ENCODE peak calls at places on chromosomes 5 and 9, in four cellular contexts. Y is glutamatergic neuron, N is foreskin fibroblast, K is AG04450. L is an unnamed sample.
A peak's percentile ranks its signal among the peaks of the same experiment; 100 is the strongest.

GRCh38 chr5:122902263-122902662 is 56.9 kb downstream of the SNX24 start:
- DNase-seq in Y (no peak), N (no peak), K (no peak), L (no peak)

GRCh38 chr9:35069020-35069419 is 3.4 kb downstream of the VCP start:
- DNase-seq in Y (no peak), N (no peak), K (no peak), L (no peak)

GRCh38 chr5:66892715-66893114 is 296.5 kb downstream of the MAST4 start:
- DNase-seq in Y (no peak), N (no peak), K (no peak), L (peak; percentile 13)

GRCh38 chr5:53956632-53957031 is 353.7 kb downstream of the ARL15 start:
- DNase-seq in Y (no peak), N (no peak), K (no peak), L (no peak)

GRCh38 chr5:80259511-80260200 is 3.8 kb upstream of the SERINC5 start:
- DNase-seq in Y (no peak), N (no peak), K (no peak), L (no peak)

GRCh38 chr9:18601026-18601425 is 127.1 kb downstream of the ADAMTSL1 start:
- DNase-seq in Y (no peak), N (no peak), K (no peak), L (no peak)

GRCh38 chr9:74557577-74557976 is 60.4 kb downstream of the RORB start:
- DNase-seq in Y (no peak), N (no peak), K (no peak), L (no peak)

GRCh38 chr5:74201334-74202081 is 439.0 kb downstream of the ENC1 start:
- DNase-seq in Y (no peak), N (no peak), K (no peak), L (peak; percentile 95)

GRCh38 chr5:87850843-87851242 is 417.8 kb downstream of the TMEM161B start:
- DNase-seq in Y (no peak), N (no peak), K (no peak), L (no peak)

GRCh38 chr9:16211952-16212351 is 658.5 kb downstream of the BNC2 start:
- DNase-seq in Y (no peak), N (no peak), K (no peak), L (no peak)

GRCh38 chr5:139014726-139015125 is 139.6 kb upstream of the LRRTM2 start:
- DNase-seq in Y (no peak), N (peak; percentile 72), K (peak; percentile 51), L (peak; percentile 71)

GRCh38 chr5:127011961-127012644 is 18.3 kb downstream of the MARCHF3 start:
- DNase-seq in Y (no peak), N (no peak), K (no peak), L (peak; percentile 26)

GRCh38 chr9:121692606-121693505 is 41.4 kb downstream of the DAB2IP start:
- DNase-seq in Y (no peak), N (no peak), K (no peak), L (peak; percentile 79)

GRCh38 chr5:74104469-74104868 is 478.5 kb downstream of the ARHGEF28 start:
- DNase-seq in Y (no peak), N (no peak), K (no peak), L (no peak)

GRCh38 chr9:106733828-106734227 is 129.1 kb upstream of the ZNF462 start:
- DNase-seq in Y (no peak), N (no peak), K (no peak), L (no peak)

GRCh38 chr5:159061834-159062530 is 37.7 kb downstream of the EBF1 start:
- DNase-seq in Y (peak; percentile 57), N (no peak), K (no peak), L (no peak)

GRCh38 chr5:82952326-82952725 is 124.9 kb downstream of the TMEM167A start:
- DNase-seq in Y (no peak), N (no peak), K (no peak), L (peak; percentile 79)

GRCh38 chr5:105924366-105924765 is 1746.4 kb downstream of the EFNA5 start:
- DNase-seq in Y (no peak), N (peak; percentile 64), K (peak; percentile 18), L (no peak)

GRCh38 chr9:108043585-108043984 is 554.0 kb upstream of the KLF4 start:
- DNase-seq in Y (no peak), N (no peak), K (no peak), L (no peak)

GRCh38 chr5:111478898-111479297 is 33.4 kb downstream of the STARD4 start:
- DNase-seq in Y (no peak), N (no peak), K (no peak), L (no peak)

GRCh38 chr5:150295172-150295611 is 5.6 kb upstream of the CAMK2A start:
- DNase-seq in Y (no peak), N (peak; percentile 61), K (no peak), L (peak; percentile 73)

GRCh38 chr9:89312154-89312616 is 1.2 kb downstream of the CKS2 start:
- DNase-seq in Y (no peak), N (peak; percentile 17), K (no peak), L (peak; percentile 28)

GRCh38 chr5:97162045-97162444 is 19.6 kb upstream of the LIX1 start:
- DNase-seq in Y (peak; percentile 65), N (peak; percentile 47), K (peak; percentile 69), L (peak; percentile 63)

GRCh38 chr5:143506881-143507552 is 103.5 kb upstream of the NR3C1 start:
- DNase-seq in Y (no peak), N (peak; percentile 84), K (peak; percentile 81), L (peak; percentile 74)

GRCh38 chr5:9567039-9567438 is 21.2 kb upstream of the SEMA5A start:
- DNase-seq in Y (no peak), N (no peak), K (no peak), L (no peak)

GRCh38 chr9:76904661-76905457 is 1.1 kb downstream of the PRUNE2 start:
- DNase-seq in Y (no peak), N (no peak), K (no peak), L (no peak)

GRCh38 chr9:14563902-14564578 is 129.2 kb downstream of the ZDHHC21 start:
- DNase-seq in Y (peak; percentile 30), N (no peak), K (no peak), L (no peak)

GRCh38 chr5:2353871-2354440 is 397.5 kb downstream of the IRX2 start:
- DNase-seq in Y (no peak), N (no peak), K (no peak), L (no peak)

GRCh38 chr9:112443200-112443599 is 43.4 kb upstream of the KIAA1958 start:
- DNase-seq in Y (no peak), N (no peak), K (no peak), L (peak; percentile 1)

GRCh38 chr9:110156902-110157301 is 51.1 kb downstream of the C9orf152 start:
- DNase-seq in Y (no peak), N (peak; percentile 74), K (no peak), L (peak; percentile 99)

GRCh38 chr9:121288874-121289553 is 21.1 kb downstream of the GSN start:
- DNase-seq in Y (no peak), N (no peak), K (peak; percentile 48), L (peak; percentile 45)

GRCh38 chr5:59034498-59035186 is 451.8 kb downstream of the RAB3C start:
- DNase-seq in Y (no peak), N (peak; percentile 52), K (no peak), L (peak; percentile 37)

GRCh38 chr5:55096860-55097259 is 5.6 kb upstream of the GZMA start:
- DNase-seq in Y (no peak), N (no peak), K (no peak), L (no peak)

GRCh38 chr5:172778223-172778814 is 7.3 kb upstream of the DUSP1 start:
- DNase-seq in Y (no peak), N (peak; percentile 86), K (no peak), L (peak; percentile 75)

GRCh38 chr9:134066923-134067851 is 639 bp downstream of the BRD3 start:
- DNase-seq in Y (peak; percentile 26), N (peak; percentile 16), K (no peak), L (peak; percentile 21)

GRCh38 chr9:75432386-75432785 is 344.1 kb downstream of the OSTF1 start:
- DNase-seq in Y (no peak), N (no peak), K (no peak), L (no peak)

L was measured in RPMI7951.